ENCODE peak calls at places on chromosomes 3 and 15, in four cellular contexts. D, E, R and O are unnamed samples.

GRCh38 chr15:99477745-99478525 is 87.8 kb upstream of the MEF2A start:
- DNase-seq in D (no peak), E (peak; percentile 58), R (no peak), O (no peak)

GRCh38 chr15:70532536-70533186 is 230.7 kb downstream of the UACA start:
- DNase-seq in D (no peak), E (no peak), R (no peak), O (no peak)

GRCh38 chr15:74799843-74800558 is 12.6 kb upstream of the LMAN1L start:
- DNase-seq in D (no peak), E (peak; percentile 83), R (peak; percentile 95), O (peak; percentile 93)

GRCh38 chr3:183159319-183159718 is 3.2 kb downstream of the LAMP3 start:
- DNase-seq in D (no peak), E (no peak), R (no peak), O (peak; percentile 87)

GRCh38 chr15:70486451-70487379 is 276.6 kb downstream of the UACA start:
- DNase-seq in D (peak; percentile 84), E (no peak), R (peak; percentile 83), O (no peak)

GRCh38 chr3:9732080-9732752 is 681 bp downstream of the BRPF1 start:
- DNase-seq in D (no peak), E (no peak), R (peak; percentile 32), O (peak; percentile 79)

GRCh38 chr15:71708741-71709140 is 101.6 kb upstream of the NR2E3 start:
- DNase-seq in D (no peak), E (no peak), R (no peak), O (no peak)

GRCh38 chr3:126432361-126432760 is 37.7 kb downstream of the CFAP100 start:
- DNase-seq in D (peak; percentile 1), E (peak; percentile 4), R (no peak), O (no peak)

GRCh38 chr15:74785716-74786032 is 3.8 kb downstream of the CSK start:
- DNase-seq in D (no peak), E (no peak), R (peak; percentile 65), O (peak; percentile 92)

GRCh38 chr15:71301958-71302621 is 186.8 kb downstream of the THSD4 start:
- DNase-seq in D (no peak), E (no peak), R (no peak), O (peak; percentile 31)

GRCh38 chr3:117409256-117409655 is 699.7 kb downstream of the TUSC7 start:
- DNase-seq in D (no peak), E (no peak), R (no peak), O (no peak)

GRCh38 chr15:82952156-82953081 is at the start of gene HOMER2:
- DNase-seq in D (no peak), E (no peak), R (no peak), O (no peak)

GRCh38 chr15:68353418-68354145 is 76.0 kb downstream of the FEM1B start:
- DNase-seq in D (no peak), E (no peak), R (no peak), O (no peak)

GRCh38 chr15:64502537-64502936 is 42.2 kb downstream of the ZNF609 start:
- DNase-seq in D (no peak), E (no peak), R (no peak), O (no peak)

GRCh38 chr3:62601238-62601856 is 228.0 kb upstream of the FEZF2 start:
- DNase-seq in D (no peak), E (no peak), R (no peak), O (no peak)

GRCh38 chr15:40793216-40793989 is 13.5 kb upstream of the ZFYVE19 start:
- DNase-seq in D (peak; percentile 78), E (no peak), R (no peak), O (no peak)

GRCh38 chr15:25245801-25246622 is 192.8 kb downstream of the UBE3A start:
- DNase-seq in D (no peak), E (peak; percentile 43), R (no peak), O (no peak)

GRCh38 chr15:58931985-58932384 is 1.5 kb downstream of the SLTM start:
- DNase-seq in D (peak; percentile 25), E (no peak), R (peak; percentile 39), O (peak; percentile 75)

GRCh38 chr3:155241559-155241958 is 51.9 kb downstream of the STRIT1 start:
- DNase-seq in D (peak; percentile 70), E (no peak), R (no peak), O (no peak)

GRCh38 chr3:126128504-126129407 is 44.8 kb upstream of the SLC41A3 start:
- DNase-seq in D (no peak), E (no peak), R (no peak), O (no peak)

GRCh38 chr3:78919021-78919755 is 848.6 kb downstream of the ROBO1 start:
- DNase-seq in D (peak; percentile 89), E (no peak), R (peak; percentile 30), O (no peak)

GRCh38 chr3:12993623-12994356 is 79.4 kb downstream of the IQSEC1 start:
- DNase-seq in D (no peak), E (no peak), R (peak; percentile 61), O (no peak)

GRCh38 chr15:44720460-44721185 is 9.3 kb downstream of the B2M start:
- DNase-seq in D (no peak), E (no peak), R (no peak), O (peak; percentile 66)

GRCh38 chr3:176950743-176951142 is 246.5 kb downstream of the TBL1XR1 start:
- DNase-seq in D (no peak), E (no peak), R (no peak), O (no peak)

GRCh38 chr3:196673632-196674031 is 34.1 kb downstream of the NRROS start:
- DNase-seq in D (no peak), E (no peak), R (no peak), O (no peak)

GRCh38 chr3:59143447-59143846 is 93.6 kb upstream of the CFAP20DC start:
- DNase-seq in D (no peak), E (no peak), R (no peak), O (no peak)

GRCh38 chr15:101652783-101653430 is 726 bp upstream of the TM2D3 start:
- DNase-seq in D (no peak), E (no peak), R (no peak), O (peak; percentile 56)

GRCh38 chr3:52403955-52404354 is 40.9 kb downstream of the SEMA3G start:
- DNase-seq in D (no peak), E (no peak), R (no peak), O (no peak)

GRCh38 chr15:66231421-66232266 is 21.9 kb downstream of the MEGF11 start:
- DNase-seq in D (no peak), E (no peak), R (no peak), O (no peak)

GRCh38 chr15:57320543-57321220 is 55.6 kb upstream of the CGNL1 start:
- DNase-seq in D (no peak), E (peak; percentile 79), R (no peak), O (no peak)

GRCh38 chr3:115436767-115437301 is 186.5 kb upstream of the GAP43 start:
- DNase-seq in D (peak; percentile 95), E (no peak), R (no peak), O (no peak)

GRCh38 chr15:82177291-82178010 is 85.1 kb downstream of the EFL1 start:
- DNase-seq in D (peak; percentile 56), E (no peak), R (no peak), O (no peak)

GRCh38 chr15:88835646-88836045 is 32.4 kb downstream of the ACAN start:
- DNase-seq in D (peak; percentile 3), E (no peak), R (no peak), O (no peak)

GRCh38 chr15:69587731-69588130 is 135.1 kb downstream of the RPLP1 start:
- DNase-seq in D (no peak), E (no peak), R (no peak), O (no peak)

GRCh38 chr3:140995881-140996280 is 54.2 kb downstream of the SLC25A36 start:
- DNase-seq in D (no peak), E (no peak), R (no peak), O (no peak)